ENCODE peak calls at places on chromosomes 6 and 20, in nine cellular contexts. X is heart left ventricle, H is transverse colon, I is IMR-90, B is tibial nerve, S is NB4, M is adrenal gland, C is Peyer's patch, J is spleen. P is an unnamed sample.
A peak's percentile ranks its signal among the peaks of the same experiment; 100 is the strongest.

GRCh38 chr6:149007846-149008245 is 261.0 kb downstream of the UST start:
- DNase-seq in X (no peak), H (no peak), I (no peak), B (no peak), S (no peak), M (no peak), C (no peak), J (no peak), P (no peak)

GRCh38 chr6:158500016-158500735 is 59.7 kb upstream of the TMEM181 start:
- DNase-seq in X (no peak), H (no peak), I (peak; percentile 59), B (no peak), S (no peak), M (no peak), C (no peak), J (no peak), P (no peak)

GRCh38 chr6:164911873-164912580 is 397.4 kb downstream of the C6orf118 start:
- DNase-seq in X (no peak), H (no peak), I (no peak), B (no peak), S (no peak), M (no peak), C (no peak), J (no peak), P (no peak)

GRCh38 chr6:163711615-163712568 is 297.4 kb downstream of the QKI start:
- DNase-seq in X (peak; percentile 81), H (peak; percentile 64), I (no peak), B (peak; percentile 93), S (peak; percentile 99), M (peak; percentile 23), C (no peak), J (peak; percentile 90), P (peak; percentile 67)

GRCh38 chr20:50312682-50313187 is 122.1 kb downstream of the CEBPB start:
- DNase-seq in X (peak; percentile 78), H (peak; percentile 62), I (peak; percentile 93), B (peak; percentile 61), S (no peak), M (no peak), C (no peak), J (no peak), P (peak; percentile 79)

GRCh38 chr6:122381494-122382083 is 17.9 kb upstream of the HSF2 start:
- DNase-seq in X (peak; percentile 34), H (peak; percentile 49), I (peak; percentile 79), B (peak; percentile 34), S (peak; percentile 74), M (peak; percentile 69), C (no peak), J (no peak), P (peak; percentile 63)

GRCh38 chr6:163937071-163937470 is 522.6 kb downstream of the QKI start:
- DNase-seq in X (no peak), H (no peak), I (no peak), B (no peak), S (no peak), M (no peak), C (no peak), J (no peak), P (no peak)

GRCh38 chr20:59580208-59580980 is 23.9 kb upstream of the PHACTR3 start:
- DNase-seq in X (no peak), H (no peak), I (no peak), B (no peak), S (peak; percentile 95), M (no peak), C (no peak), J (peak; percentile 24), P (no peak)

GRCh38 chr20:58669287-58670006 is 18.4 kb downstream of the STX16 start:
- DNase-seq in X (no peak), H (no peak), I (no peak), B (no peak), S (no peak), M (no peak), C (no peak), J (no peak), P (no peak)

GRCh38 chr20:62030834-62031434 is 34.7 kb downstream of the TAF4 start:
- DNase-seq in X (no peak), H (no peak), I (no peak), B (no peak), S (no peak), M (no peak), C (no peak), J (no peak), P (no peak)

GRCh38 chr6:25312703-25313102 is 33.5 kb downstream of the CARMIL1 start:
- DNase-seq in X (no peak), H (no peak), I (peak; percentile 59), B (no peak), S (no peak), M (no peak), C (no peak), J (no peak), P (no peak)

GRCh38 chr20:34615477-34615876 is 57.0 kb downstream of the MAP1LC3A start:
- DNase-seq in X (no peak), H (no peak), I (peak; percentile 49), B (no peak), S (no peak), M (no peak), C (no peak), J (no peak), P (no peak)

DNA sequence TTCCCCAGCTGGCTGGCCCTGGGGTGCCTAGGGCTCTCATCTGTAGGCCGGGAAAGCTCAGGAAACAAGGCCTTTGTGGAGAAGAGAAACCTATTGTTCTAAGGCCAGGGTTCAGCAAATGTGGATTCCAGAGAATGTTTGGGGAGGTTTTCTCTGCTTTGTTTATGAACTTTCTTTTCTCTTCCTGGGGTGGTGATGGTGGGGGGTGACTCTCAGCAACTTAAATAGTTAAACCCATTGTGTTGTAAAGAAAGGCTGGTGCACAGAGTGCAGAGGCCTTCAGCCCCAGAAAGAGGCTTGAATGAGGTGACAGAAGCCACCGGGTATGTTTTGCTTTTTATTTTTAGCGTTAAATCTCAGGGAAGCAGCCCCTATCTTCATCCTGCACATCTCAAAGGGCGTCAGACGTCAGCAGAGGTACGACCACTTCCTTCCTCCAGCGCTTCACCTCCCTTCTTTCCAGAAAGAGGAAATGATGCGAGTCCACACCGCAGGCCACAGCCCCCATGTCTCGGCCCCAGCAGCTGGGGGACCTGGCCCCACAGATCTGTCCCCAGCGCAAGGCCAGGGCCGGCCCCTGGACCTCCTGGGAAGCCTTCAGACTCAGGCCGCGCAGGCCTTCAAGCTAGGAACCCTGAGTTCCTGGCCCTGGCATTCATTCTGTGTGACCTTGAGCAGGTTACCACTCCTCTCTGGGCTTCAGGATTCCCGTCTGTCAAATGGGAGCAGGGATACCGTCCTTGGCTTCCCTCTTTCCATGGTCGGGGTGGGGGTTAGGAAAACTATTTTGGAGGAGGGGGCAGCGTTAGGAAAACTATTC is 605 bp upstream of the PPP1R16B start:
- DNase-seq in X (peak; percentile 44), H (peak; percentile 72), I (no peak), B (no peak), S (peak; percentile 93), M (no peak), C (peak; percentile 55), J (peak; percentile 91), P (no peak)
- TF ChIP-seq POLR2A in X (no peak), H (no peak), I (no peak), B (no peak), S (no peak), M (no peak), C (no peak), J (no peak), P (no peak)

GRCh38 chr6:100228437-100229424 is 234.7 kb upstream of the MCHR2 start:
- DNase-seq in X (peak; percentile 52), H (peak; percentile 77), I (peak; percentile 71), B (peak; percentile 34), S (peak; percentile 90), M (peak; percentile 60), C (peak; percentile 69), J (peak; percentile 88), P (no peak)
- H3K4me3 ChIP-seq in X (peak overlapping the region; percentile 48), H (peak overlapping the region; percentile 32), I (peak overlapping the region; percentile 63), B (peak overlapping the region; percentile 42), S (peak overlapping the region; percentile 72), M (no peak overlapping the region), C (peak overlapping the region; percentile 56), J (peak overlapping the region; percentile 16), P (no peak overlapping the region)

DNA sequence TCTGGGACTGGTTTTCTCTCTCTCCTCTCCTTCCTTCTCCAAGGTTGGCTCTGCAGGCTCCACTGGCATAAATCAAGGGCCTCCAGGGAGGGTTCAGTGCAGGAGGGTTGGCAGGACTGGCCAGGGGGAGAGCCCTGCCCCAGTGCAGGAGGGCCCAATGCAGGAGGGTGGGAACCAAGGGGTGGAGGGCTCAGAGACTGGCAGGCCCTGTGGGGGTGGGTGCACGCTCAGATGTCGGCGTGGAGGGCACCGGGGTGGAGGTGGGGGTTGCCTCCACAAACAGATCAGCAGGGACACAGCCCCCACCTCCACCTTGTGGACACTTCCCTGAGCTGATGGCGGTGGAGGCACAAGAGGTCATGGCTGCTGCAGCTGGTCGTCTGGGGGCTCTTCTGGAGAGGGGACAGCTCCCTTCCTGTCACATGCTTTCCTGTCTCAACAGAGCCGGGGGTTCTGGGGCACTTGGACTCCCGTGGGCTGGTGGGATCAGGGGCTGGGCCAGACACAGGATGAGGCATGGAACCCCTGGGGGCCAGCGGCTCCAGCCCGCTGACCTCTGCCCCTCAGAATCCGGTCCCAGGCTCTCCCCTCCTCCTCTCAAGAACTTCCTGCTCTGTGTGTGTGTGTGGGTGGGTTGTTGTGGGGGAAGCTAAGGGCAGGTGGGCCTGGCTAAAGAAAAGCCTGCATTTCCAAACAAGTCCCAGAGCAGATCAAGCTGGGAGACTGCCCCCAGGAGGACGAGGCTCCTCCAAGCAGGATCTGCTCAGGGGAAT is 2.7 kb upstream of the ABHD16B start:
- DNase-seq in X (peak; percentile 78), H (no peak), I (peak; percentile 59), B (no peak), S (peak; percentile 88), M (no peak), C (peak; percentile 52), J (peak; percentile 85), P (no peak)
- TF ChIP-seq POLR2A in X (no peak), H (no peak), I (no peak), B (no peak), S (no peak), M (no peak), C (no peak), J (no peak), P (no peak)

GRCh38 chr6:5499644-5500306 is 238.5 kb downstream of the FARS2 start:
- DNase-seq in X (no peak), H (no peak), I (peak; percentile 76), B (no peak), S (no peak), M (no peak), C (no peak), J (no peak), P (no peak)

GRCh38 chr6:5497896-5498578 is 236.7 kb downstream of the FARS2 start:
- DNase-seq in X (no peak), H (no peak), I (peak; percentile 62), B (no peak), S (no peak), M (no peak), C (no peak), J (no peak), P (no peak)

GRCh38 chr6:5493806-5494205 is 232.5 kb downstream of the FARS2 start:
- DNase-seq in X (no peak), H (no peak), I (no peak), B (no peak), S (no peak), M (no peak), C (no peak), J (no peak), P (no peak)

GRCh38 chr6:5501837-5502236 is 240.5 kb downstream of the FARS2 start:
- DNase-seq in X (peak; percentile 53), H (no peak), I (no peak), B (no peak), S (peak; percentile 24), M (no peak), C (no peak), J (no peak), P (no peak)

GRCh38 chr6:5498579-5498899 is 237.2 kb downstream of the FARS2 start:
- DNase-seq in X (no peak), H (no peak), I (peak; percentile 47), B (no peak), S (no peak), M (no peak), C (no peak), J (no peak), P (no peak)
- H3K4me3 ChIP-seq in X (no peak overlapping the region), H (no peak overlapping the region), I (peak overlapping the region; percentile 20), B (no peak overlapping the region), S (no peak overlapping the region), M (no peak overlapping the region), C (no peak overlapping the region), J (no peak overlapping the region), P (no peak overlapping the region)